ENCODE peak calls at places on chromosomes 6 and 20, in nine cellular contexts. O is WTC11; X is T-helper 2 cell; I is iris pigment epithelial cell; T is substantia nigra; U is HL-60; J is stimulated activated CD4-positive, alpha-beta T cell treated with anti-CD3 and anti-CD28 coated beads, Interleukin-1b, Interleukin-23, amount 100 ng/mL, for 1 hour; D is GM23248; F is DMS153. B is an unnamed sample.
A peak's percentile ranks its signal among the peaks of the same experiment; 100 is the strongest.

GRCh38 chr20:63698739-63699465 is 2.5 kb downstream of the TNFRSF6B start:
- DNase-seq in I (peak; percentile 93), X (no peak), O (no peak), T (no peak), D (peak; percentile 93), F (no peak), J (peak; percentile 32), U (no peak), B (peak; percentile 41)

GRCh38 chr6:127737768-127738167 is 160.8 kb downstream of the C6orf58 start:
- DNase-seq in U (no peak), O (no peak), T (no peak), I (peak; percentile 29), X (no peak), J (no peak), F (no peak), D (peak; percentile 17), B (no peak)

GRCh38 chr6:157632821-157633220 is 190.2 kb upstream of the SNX9 start:
- DNase-seq in J (no peak), I (peak; percentile 81), T (no peak), O (no peak), X (no peak), D (peak; percentile 95), U (no peak), F (no peak), B (no peak)

GRCh38 chr6:70563540-70563939 is 3.2 kb upstream of the SDHAF4 start:
- DNase-seq in U (no peak), I (peak; percentile 52), X (no peak), J (no peak), O (no peak), F (no peak), D (peak; percentile 50), T (no peak), B (no peak)

GRCh38 chr6:65638047-65638831 is 68.8 kb downstream of the EYS start:
- DNase-seq in I (no peak), U (no peak), T (no peak), X (no peak), O (peak; percentile 39), F (no peak), D (no peak), J (no peak), B (peak; percentile 67)

GRCh38 chr6:130453230-130453629 is 87.4 kb downstream of the TMEM200A start:
- DNase-seq in J (no peak), U (no peak), O (no peak), T (no peak), D (peak; percentile 80), X (no peak), I (peak; percentile 91), F (no peak), B (no peak)

GRCh38 chr6:45961125-45961524 is 54.5 kb downstream of the CLIC5 start:
- DNase-seq in D (peak; percentile 13), F (no peak), U (no peak), I (peak; percentile 29), X (no peak), O (no peak), T (no peak), J (no peak), B (no peak)

GRCh38 chr6:161434331-161434730 is 160.5 kb upstream of the AGPAT4 start:
- DNase-seq in T (peak; percentile 28), F (no peak), X (no peak), J (no peak), O (no peak), D (peak; percentile 50), I (no peak), U (no peak), B (no peak)

GRCh38 chr6:132115714-132116366 is 164.7 kb upstream of the CCN2 start:
- DNase-seq in T (no peak), O (no peak), F (no peak), J (no peak), X (no peak), I (peak; percentile 33), D (peak; percentile 57), U (no peak), B (no peak)

GRCh38 chr6:163750436-163751031 is 336.0 kb downstream of the QKI start:
- DNase-seq in D (no peak), O (no peak), F (no peak), X (no peak), T (peak; percentile 31), U (no peak), I (no peak), J (no peak), B (peak; percentile 41)

GRCh38 chr6:14095444-14095843 is 22.1 kb upstream of the CD83 start:
- DNase-seq in I (no peak), U (no peak), X (no peak), D (no peak), T (no peak), J (no peak), F (no peak), O (no peak), B (no peak)

GRCh38 chr6:169850154-169850553 is 98.7 kb downstream of the ERMARD start:
- DNase-seq in D (no peak), X (no peak), J (no peak), I (no peak), U (no peak), O (no peak), F (no peak), T (no peak), B (no peak)

GRCh38 chr6:35718911-35719381 is 17.9 kb upstream of the ARMC12 start:
- DNase-seq in D (no peak), F (no peak), X (no peak), U (no peak), T (no peak), O (no peak), I (no peak), J (no peak), B (peak; percentile 51)

GRCh38 chr6:14728396-14729024 is 517.4 kb upstream of the JARID2 start:
- DNase-seq in X (no peak), I (peak; percentile 76), F (no peak), D (peak; percentile 67), J (no peak), O (no peak), T (peak; percentile 26), U (peak; percentile 68), B (no peak)

GRCh38 chr6:122722746-122723145 is 56.8 kb upstream of the FABP7 start:
- DNase-seq in F (no peak), O (no peak), X (no peak), I (peak; percentile 34), U (no peak), D (peak; percentile 75), J (no peak), T (no peak), B (no peak)

GRCh38 chr20:5170341-5170740 is 43.5 kb downstream of the CDS2 start:
- DNase-seq in X (no peak), U (no peak), O (no peak), D (no peak), T (no peak), I (no peak), J (no peak), F (no peak), B (no peak)

GRCh38 chr6:36133148-36133547 is 2.8 kb downstream of the MAPK13 start:
- DNase-seq in X (no peak), U (no peak), F (no peak), J (no peak), O (no peak), T (no peak), I (no peak), D (no peak), B (no peak)

GRCh38 chr6:158002951-158003853 is 21.5 kb downstream of the SYNJ2 start:
- DNase-seq in I (peak; percentile 91), X (no peak), O (no peak), U (no peak), F (no peak), T (no peak), J (no peak), D (peak; percentile 97), B (peak; percentile 63)

GRCh38 chr6:90819483-90819882 is 232.6 kb upstream of the MAP3K7 start:
- DNase-seq in O (no peak), T (no peak), X (no peak), F (no peak), U (no peak), D (no peak), I (no peak), J (no peak), B (no peak)

GRCh38 chr6:147970970-147971369 is 371.7 kb upstream of the SASH1 start:
- DNase-seq in T (no peak), X (no peak), U (no peak), D (no peak), I (peak; percentile 22), F (no peak), O (no peak), J (no peak), B (no peak)

GRCh38 chr20:7003598-7003997 is 236.1 kb downstream of the BMP2 start:
- DNase-seq in I (peak; percentile 73), O (no peak), D (no peak), J (no peak), T (no peak), U (no peak), X (no peak), F (no peak), B (no peak)

GRCh38 chr20:20373046-20373706 is 5.3 kb downstream of the INSM1 start:
- DNase-seq in F (peak; percentile 85), T (no peak), I (no peak), D (peak; percentile 77), U (no peak), X (no peak), J (no peak), O (no peak), B (peak; percentile 65)

GRCh38 chr6:19297880-19298279 is 539.3 kb upstream of the ID4 start:
- DNase-seq in U (no peak), O (peak; percentile 15), I (no peak), X (no peak), F (peak; percentile 96), J (no peak), T (no peak), D (no peak), B (peak; percentile 36)

GRCh38 chr20:44709797-44710196 is 5.4 kb upstream of the CCN5 start:
- DNase-seq in O (no peak), X (no peak), T (no peak), J (no peak), U (no peak), I (no peak), F (no peak), D (no peak), B (no peak)

GRCh38 chr20:16444056-16444777 is 129.0 kb downstream of the KIF16B start:
- DNase-seq in D (no peak), X (no peak), F (no peak), J (no peak), O (no peak), U (no peak), I (peak; percentile 30), T (no peak), B (no peak)

GRCh38 chr6:139452176-139452876 is 77.9 kb upstream of the CITED2 start:
- DNase-seq in U (peak; percentile 35), T (no peak), J (no peak), D (peak; percentile 26), I (peak; percentile 93), X (no peak), O (no peak), F (no peak), B (peak; percentile 20)

GRCh38 chr20:21607971-21608735 is 94.3 kb upstream of the NKX2-2 start:
- DNase-seq in U (no peak), T (peak; percentile 94), J (no peak), D (no peak), I (no peak), F (peak; percentile 92), O (no peak), X (no peak), B (no peak)

GRCh38 chr6:99219788-99220187 is 129.7 kb downstream of the FAXC start:
- DNase-seq in I (no peak), F (no peak), O (peak; percentile 73), D (no peak), X (no peak), T (no peak), J (no peak), U (no peak), B (peak; percentile 69)

GRCh38 chr20:44073011-44073674 is 113.8 kb downstream of the JPH2 start:
- DNase-seq in X (no peak), T (no peak), I (no peak), O (no peak), J (no peak), D (no peak), F (no peak), U (peak; percentile 39), B (no peak)

GRCh38 chr6:64477311-64477850 is 841.8 kb downstream of the PHF3 start:
- DNase-seq in I (peak; percentile 62), F (no peak), U (no peak), J (no peak), X (no peak), O (no peak), T (no peak), D (no peak), B (no peak)

GRCh38 chr6:152070556-152070955 is 263.1 kb downstream of the ESR1 start:
- DNase-seq in J (no peak), T (no peak), D (no peak), I (no peak), F (no peak), X (no peak), U (no peak), O (no peak), B (no peak)